ENCODE peak calls at places on chromosome 6, in four cellular contexts. One of them, this sample, is unnamed.

GRCh38 chr6:27795697-27796494 is 116.3 kb downstream of the OR2B2 start:
- DNase-seq in fibroblast of lung: peak; percentile 79
- DNase-seq in transverse colon: no peak
- DNase-seq in astrocyte: peak; percentile 71
- DNase-seq in this sample: no peak

GRCh38 chr6:20876016-20876415 is 341.8 kb downstream of the CDKAL1 start:
- DNase-seq in fibroblast of lung: peak; percentile 86
- DNase-seq in transverse colon: no peak
- DNase-seq in astrocyte: peak; percentile 79
- DNase-seq in this sample: no peak

GRCh38 chr6:70312165-70312564 is 9.3 kb upstream of the COL9A1 start:
- DNase-seq in fibroblast of lung: peak; percentile 96
- DNase-seq in transverse colon: no peak
- DNase-seq in astrocyte: peak; percentile 95
- DNase-seq in this sample: no peak

GRCh38 chr6:165637591-165637990 is 25.4 kb downstream of the PDE10A start:
- DNase-seq in fibroblast of lung: no peak
- DNase-seq in transverse colon: no peak
- DNase-seq in astrocyte: no peak
- DNase-seq in this sample: no peak

GRCh38 chr6:106796754-106797153 is 167.4 kb downstream of the QRSL1 start:
- DNase-seq in fibroblast of lung: no peak
- DNase-seq in transverse colon: no peak
- DNase-seq in astrocyte: no peak
- DNase-seq in this sample: no peak

GRCh38 chr6:138297761-138298298 is 79.5 kb upstream of the PBOV1 start:
- DNase-seq in fibroblast of lung: peak; percentile 7
- DNase-seq in transverse colon: no peak
- DNase-seq in astrocyte: no peak
- DNase-seq in this sample: no peak

GRCh38 chr6:111804627-111805235 is 68.5 kb downstream of the FYN start:
- DNase-seq in fibroblast of lung: peak; percentile 94
- DNase-seq in transverse colon: peak; percentile 24
- DNase-seq in astrocyte: peak; percentile 94
- DNase-seq in this sample: no peak

GRCh38 chr6:157982297-157982579 is 575 bp downstream of the SYNJ2 start:
- DNase-seq in fibroblast of lung: peak; percentile 45
- DNase-seq in transverse colon: peak; percentile 68
- DNase-seq in astrocyte: no peak
- DNase-seq in this sample: no peak

GRCh38 chr6:41337709-41338108 is 2.3 kb downstream of the NCR2 start:
- DNase-seq in fibroblast of lung: no peak
- DNase-seq in transverse colon: no peak
- DNase-seq in astrocyte: no peak
- DNase-seq in this sample: no peak

GRCh38 chr6:89242574-89243330 is 25.6 kb upstream of the GABRR1 start:
- DNase-seq in fibroblast of lung: peak; percentile 36
- DNase-seq in transverse colon: peak; percentile 12
- DNase-seq in astrocyte: peak; percentile 18
- DNase-seq in this sample: no peak

GRCh38 chr6:15993716-15994228 is 135.1 kb upstream of the MYLIP start:
- DNase-seq in fibroblast of lung: no peak
- DNase-seq in transverse colon: no peak
- DNase-seq in astrocyte: no peak
- DNase-seq in this sample: no peak

GRCh38 chr6:14921170-14921569 is 324.7 kb upstream of the JARID2 start:
- DNase-seq in fibroblast of lung: peak; percentile 73
- DNase-seq in transverse colon: peak; percentile 44
- DNase-seq in astrocyte: peak; percentile 67
- DNase-seq in this sample: peak; percentile 64

GRCh38 chr6:88982720-88983119 is 19.3 kb upstream of the RNGTT start:
- DNase-seq in fibroblast of lung: peak; percentile 84
- DNase-seq in transverse colon: no peak
- DNase-seq in astrocyte: peak; percentile 79
- DNase-seq in this sample: no peak

GRCh38 chr6:73564578-73565345 is 43.9 kb upstream of the EEF1A1 start:
- DNase-seq in fibroblast of lung: no peak
- DNase-seq in transverse colon: no peak
- DNase-seq in astrocyte: no peak
- DNase-seq in this sample: no peak

GRCh38 chr6:104959453-104959858 is 2.5 kb downstream of the LIN28B start:
- DNase-seq in fibroblast of lung: no peak
- DNase-seq in transverse colon: no peak
- DNase-seq in astrocyte: no peak
- DNase-seq in this sample: no peak

GRCh38 chr6:36979343-36979742 is 6.7 kb downstream of the MTCH1 start:
- DNase-seq in fibroblast of lung: peak; percentile 28
- DNase-seq in transverse colon: peak; percentile 45
- DNase-seq in astrocyte: peak; percentile 25
- DNase-seq in this sample: peak; percentile 49

GRCh38 chr6:3159805-3160781 is 2.7 kb upstream of the TUBB2A start:
- DNase-seq in fibroblast of lung: peak; percentile 83
- DNase-seq in transverse colon: peak; percentile 84
- DNase-seq in astrocyte: peak; percentile 78
- DNase-seq in this sample: peak; percentile 29

GRCh38 chr6:64415936-64416335 is 780.3 kb downstream of the PHF3 start:
- DNase-seq in fibroblast of lung: no peak
- DNase-seq in transverse colon: no peak
- DNase-seq in astrocyte: no peak
- DNase-seq in this sample: no peak

GRCh38 chr6:27720607-27721580 is 191.3 kb downstream of the OR2B2 start:
- DNase-seq in fibroblast of lung: peak; percentile 60
- DNase-seq in transverse colon: no peak
- DNase-seq in astrocyte: peak; percentile 39
- DNase-seq in this sample: no peak

GRCh38 chr6:3784885-3785744 is 33.6 kb upstream of the PXDC1 start:
- DNase-seq in fibroblast of lung: no peak
- DNase-seq in transverse colon: no peak
- DNase-seq in astrocyte: no peak
- DNase-seq in this sample: no peak

GRCh38 chr6:39926668-39927067 is 7.6 kb downstream of the MOCS1 start:
- DNase-seq in fibroblast of lung: no peak
- DNase-seq in transverse colon: no peak
- DNase-seq in astrocyte: no peak
- DNase-seq in this sample: no peak

GRCh38 chr6:83252717-83253116 is 59.6 kb downstream of the RWDD2A start:
- DNase-seq in fibroblast of lung: peak; percentile 75
- DNase-seq in transverse colon: no peak
- DNase-seq in astrocyte: peak; percentile 69
- DNase-seq in this sample: no peak

GRCh38 chr6:125169058-125169457 is 15.5 kb downstream of the TPD52L1 start:
- DNase-seq in fibroblast of lung: peak; percentile 62
- DNase-seq in transverse colon: no peak
- DNase-seq in astrocyte: peak; percentile 52
- DNase-seq in this sample: no peak

GRCh38 chr6:45626087-45626891 is 248.6 kb upstream of the SUPT3H start:
- DNase-seq in fibroblast of lung: peak; percentile 90
- DNase-seq in transverse colon: no peak
- DNase-seq in astrocyte: peak; percentile 87
- DNase-seq in this sample: no peak

GRCh38 chr6:36751091-36751490 is 53.5 kb downstream of the RAB44 start:
- DNase-seq in fibroblast of lung: peak; percentile 16
- DNase-seq in transverse colon: no peak
- DNase-seq in astrocyte: no peak
- DNase-seq in this sample: no peak

GRCh38 chr6:157768304-157768703 is 54.7 kb upstream of the SNX9 start:
- DNase-seq in fibroblast of lung: no peak
- DNase-seq in transverse colon: no peak
- DNase-seq in astrocyte: no peak
- DNase-seq in this sample: no peak

GRCh38 chr6:397604-398003 is 6.1 kb downstream of the IRF4 start:
- DNase-seq in fibroblast of lung: no peak
- DNase-seq in transverse colon: no peak
- DNase-seq in astrocyte: no peak
- DNase-seq in this sample: no peak

GRCh38 chr6:87543836-87544735 is 45.7 kb downstream of the RARS2 start:
- DNase-seq in fibroblast of lung: no peak
- DNase-seq in transverse colon: no peak
- DNase-seq in astrocyte: no peak
- DNase-seq in this sample: no peak

GRCh38 chr6:73032586-73032985 is 192.7 kb downstream of the KHDC1L start:
- DNase-seq in fibroblast of lung: peak; percentile 69
- DNase-seq in transverse colon: no peak
- DNase-seq in astrocyte: peak; percentile 49
- DNase-seq in this sample: no peak

GRCh38 chr6:166411721-166412151 is 29.0 kb upstream of the MPC1 start:
- DNase-seq in fibroblast of lung: no peak
- DNase-seq in transverse colon: no peak
- DNase-seq in astrocyte: no peak
- DNase-seq in this sample: no peak

GRCh38 chr6:146189131-146189530 is 160.3 kb downstream of the GRM1 start:
- DNase-seq in fibroblast of lung: no peak
- DNase-seq in transverse colon: no peak
- DNase-seq in astrocyte: no peak
- DNase-seq in this sample: no peak

GRCh38 chr6:13633343-13633742 is 18.2 kb downstream of the NOL7 start:
- DNase-seq in fibroblast of lung: no peak
- DNase-seq in transverse colon: no peak
- DNase-seq in astrocyte: no peak
- DNase-seq in this sample: no peak
- H3K36me3 ChIP-seq in fibroblast of lung: no peaks in the 10 kb centered on the region
- H3K36me3 ChIP-seq in transverse colon: no peaks in the 10 kb centered on the region
- H3K36me3 ChIP-seq in astrocyte: peaks cover 13% of the 10 kb centered on the region
- H3K36me3 ChIP-seq in this sample: no peaks in the 10 kb centered on the region

DNA sequence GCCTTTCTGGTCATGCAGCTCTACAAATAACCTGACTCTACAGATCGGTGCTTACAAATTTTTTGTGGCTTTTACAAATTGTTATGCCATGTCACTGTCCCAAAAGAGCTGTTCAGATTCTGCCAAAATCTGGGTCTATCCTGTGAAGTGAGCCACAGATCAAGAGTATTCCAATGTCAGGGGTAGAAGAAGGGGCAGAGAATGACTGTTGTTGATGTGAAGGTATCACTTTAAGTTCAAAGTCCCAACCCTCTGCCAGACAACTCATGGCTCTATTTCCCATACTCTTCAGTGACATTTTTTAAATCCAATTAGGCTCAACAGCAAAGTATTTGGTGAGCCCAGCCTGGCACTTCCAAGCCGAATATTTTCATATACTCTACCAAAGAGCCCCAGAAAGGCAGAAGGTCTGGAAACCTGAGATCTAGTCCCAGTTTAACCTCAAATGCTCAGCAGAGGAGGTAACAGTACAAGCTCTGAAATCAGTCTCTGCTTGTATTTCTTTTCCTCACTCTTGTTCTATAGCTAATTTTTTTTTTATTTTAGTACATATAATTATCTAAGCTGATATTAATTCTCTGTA is 9.2 kb downstream of the SOD2 start:
- DNase-seq in fibroblast of lung: no peak
- DNase-seq in transverse colon: no peak
- DNase-seq in astrocyte: no peak
- DNase-seq in this sample: no peak
- H3K36me3 ChIP-seq in fibroblast of lung: peaks cover 5% of the 10 kb centered on the region
- H3K36me3 ChIP-seq in transverse colon: no peaks in the 10 kb centered on the region
- H3K36me3 ChIP-seq in astrocyte: peaks cover 6% of the 10 kb centered on the region
- H3K36me3 ChIP-seq in this sample: peaks cover 15% of the 10 kb centered on the region

GRCh38 chr6:43781572-43781928 is 11.5 kb downstream of the VEGFA start:
- DNase-seq in fibroblast of lung: no peak
- DNase-seq in transverse colon: no peak
- DNase-seq in astrocyte: no peak
- DNase-seq in this sample: no peak
- H3K36me3 ChIP-seq in fibroblast of lung: peaks cover 58% of the 10 kb centered on the region
- H3K36me3 ChIP-seq in transverse colon: no peaks in the 10 kb centered on the region
- H3K36me3 ChIP-seq in astrocyte: peaks cover 27% of the 10 kb centered on the region
- H3K36me3 ChIP-seq in this sample: peaks cover 91% of the 10 kb centered on the region

GRCh38 chr6:29521006-29521680 is 33.4 kb upstream of the MAS1L start:
- DNase-seq in fibroblast of lung: no peak
- DNase-seq in transverse colon: no peak
- DNase-seq in astrocyte: no peak
- DNase-seq in this sample: no peak
- H3K36me3 ChIP-seq in fibroblast of lung: no peaks in the 10 kb centered on the region
- H3K36me3 ChIP-seq in transverse colon: no peaks in the 10 kb centered on the region
- H3K36me3 ChIP-seq in astrocyte: no peaks in the 10 kb centered on the region
- H3K36me3 ChIP-seq in this sample: no peaks in the 10 kb centered on the region

This sample was measured in right lobe of liver.